ENCODE peak calls at places on chromosome X, in four cellular contexts. W is activated T-helper 1 cell treated with anti-CD3 and anti-CD28 coated beads, Interleukin-12 subunit alpha, Interleukin-12 subunit beta, Interleukin-2, Interleukin-4 antibody, amounts not matched to agents 30 ng/mL and 10 ng/mL and 1 ng/mL, durations not matched to agents 14 hours and 24 hours and 36 hours; J is naive thymus-derived CD4-positive, alpha-beta T cell; U is activated CD8-positive, alpha-beta memory T cell treated with anti-CD3 and anti-CD28 coated beads, Interleukin-2, amount 10 ng/mL, durations not matched to agents 7 days and 5 days. R is an unnamed sample.

GRCh38 chrX:138748480-138748879 is 37.0 kb upstream of the FGF13 start:
- DNase-seq in J (no peak), U (no peak), W (no peak), R (no peak)

GRCh38 chrX:52990848-52991247 is 32.5 kb upstream of the FAM156A start:
- DNase-seq in J (no peak), U (no peak), W (no peak), R (no peak)

GRCh38 chrX:48919360-48919821 is 567 bp upstream of the PIM2 start:
- DNase-seq in J (no peak), U (peak), W (no peak), R (no peak)

GRCh38 chrX:107747596-107748161 is 27.9 kb downstream of the TSC22D3 start:
- DNase-seq in J (no peak), U (no peak), W (no peak), R (no peak)

GRCh38 chrX:23195097-23195496 is 139.6 kb upstream of the PTCHD1 start:
- DNase-seq in U (no peak), W (no peak), J (no peak), R (no peak)

GRCh38 chrX:48540015-48540350 is 469 bp downstream of the TBC1D25 start:
- DNase-seq in U (peak), J (peak), W (peak), R (no peak)

GRCh38 chrX:130575831-130576404 is 174.1 kb downstream of the RBMX2 start:
- DNase-seq in W (no peak), J (peak), U (peak), R (peak)

GRCh38 chrX:49754238-49754857 is 58.6 kb upstream of the PAGE1 start:
- DNase-seq in U (peak), J (peak), W (peak), R (peak)

GRCh38 chrX:146456058-146456457 is 353.5 kb upstream of the CXorf51B start:
- DNase-seq in U (no peak), W (no peak), J (no peak), R (no peak)

GRCh38 chrX:99798951-99799350 is 611.1 kb downstream of the PCDH19 start:
- DNase-seq in W (no peak), U (no peak), J (no peak), R (no peak)

GRCh38 chrX:25548806-25549205 is 533.0 kb upstream of the ARX start:
- DNase-seq in U (no peak), J (no peak), W (no peak), R (no peak)

GRCh38 chrX:152895724-152896420 is 2.0 kb upstream of the ZNF185 start:
- DNase-seq in J (no peak), W (no peak), U (no peak), R (peak)

GRCh38 chrX:46965125-46965758 is 53.0 kb downstream of the JADE3 start:
- DNase-seq in J (no peak), W (no peak), U (no peak), R (no peak)

GRCh38 chrX:14899607-14900006 is 26.4 kb downstream of the MOSPD2 start:
- DNase-seq in U (no peak), J (no peak), W (peak), R (no peak)

GRCh38 chrX:40855411-40855810 is 120.1 kb upstream of the MED14 start:
- DNase-seq in W (no peak), J (no peak), U (no peak), R (no peak)

R was measured in mucosa of descending colon.